ENCODE peak calls at places on chromosomes 13 and 19, in four cellular contexts. H is AG10803, G is left colon, M is cardiac muscle cell. S is an unnamed sample.

GRCh38 chr19:35249848-35250711 is 1.3 kb downstream of the LSR start:
- DNase-seq in H (no peak), G (no peak), M (no peak), S (no peak)

GRCh38 chr13:57704031-57704430 is 72.5 kb downstream of the PCDH17 start:
- DNase-seq in H (no peak), G (no peak), M (no peak), S (no peak)

GRCh38 chr13:107456431-107456830 is 758.9 kb downstream of the LIG4 start:
- DNase-seq in H (no peak), G (no peak), M (no peak), S (no peak)

GRCh38 chr13:94382520-94382919 is 97.0 kb downstream of the DCT start:
- DNase-seq in H (no peak), G (no peak), M (no peak), S (no peak)

GRCh38 chr19:288911-289310 is 2.3 kb downstream of the PLPP2 start:
- DNase-seq in H (no peak), G (no peak), M (no peak), S (no peak)

GRCh38 chr19:31350033-31350692 is 927 bp upstream of the TSHZ3 start:
- DNase-seq in H (peak), G (peak), M (peak), S (no peak)

GRCh38 chr13:77859450-77859849 is 59.2 kb downstream of the EDNRB start:
- DNase-seq in H (peak), G (no peak), M (peak), S (no peak)

GRCh38 chr13:21395953-21396352 is 63.1 kb downstream of the ZDHHC20 start:
- DNase-seq in H (no peak), G (no peak), M (no peak), S (no peak)

GRCh38 chr13:106522898-106523525 is 12.4 kb downstream of the EFNB2 start:
- DNase-seq in H (no peak), G (peak), M (no peak), S (no peak)

GRCh38 chr13:92896842-92897241 is 329.8 kb upstream of the GPC6 start:
- DNase-seq in H (peak), G (no peak), M (peak), S (peak)

GRCh38 chr13:48653074-48654054 is at the start of gene CYSLTR2:
- DNase-seq in H (peak), G (no peak), M (peak), S (no peak)

GRCh38 chr19:16573925-16574324 is 1.7 kb upstream of the SLC35E1 start:
- DNase-seq in H (no peak), G (no peak), M (no peak), S (no peak)

GRCh38 chr19:53823380-53824120 is 564 bp downstream of the NLRP12 start:
- DNase-seq in H (no peak), G (no peak), M (no peak), S (no peak)

GRCh38 chr13:59112375-59112774 is 1051.4 kb downstream of the DIAPH3 start:
- DNase-seq in H (peak), G (no peak), M (peak), S (no peak)

GRCh38 chr19:15368051-15368632 is 11.4 kb downstream of the AKAP8 start:
- DNase-seq in H (no peak), G (no peak), M (no peak), S (no peak)

GRCh38 chr13:76717092-76717491 is 169.1 kb downstream of the KCTD12 start:
- DNase-seq in H (peak), G (no peak), M (no peak), S (no peak)

GRCh38 chr13:75705395-75705794 is 69.3 kb downstream of the LMO7 start:
- DNase-seq in H (peak), G (no peak), M (peak), S (no peak)

GRCh38 chr13:97743946-97744345 is 209.5 kb upstream of the IPO5 start:
- DNase-seq in H (peak), G (no peak), M (peak), S (no peak)

GRCh38 chr13:36531746-36532486 is 99.6 kb downstream of the CCNA1 start:
- DNase-seq in H (peak), G (no peak), M (peak), S (no peak)

GRCh38 chr13:83950284-83950683 is 68.0 kb upstream of the SLITRK1 start:
- DNase-seq in H (no peak), G (no peak), M (no peak), S (no peak)

GRCh38 chr13:23715092-23715761 is 145.0 kb downstream of the TNFRSF19 start:
- DNase-seq in H (no peak), G (no peak), M (no peak), S (no peak)

GRCh38 chr13:20264271-20265018 is 32.3 kb upstream of the GJB6 start:
- DNase-seq in H (no peak), G (no peak), M (no peak), S (no peak)

GRCh38 chr19:33143897-33144405 is 12.0 kb downstream of the WDR88 start:
- DNase-seq in H (peak), G (peak), M (peak), S (peak)

GRCh38 chr13:79445968-79446645 is 34.8 kb upstream of the NDFIP2 start:
- DNase-seq in H (no peak), G (no peak), M (no peak), S (no peak)

GRCh38 chr19:47609885-47610545 is 1.1 kb downstream of the BICRA start:
- DNase-seq in H (peak), G (peak), M (peak), S (peak)

GRCh38 chr13:23699271-23699670 is 129.1 kb downstream of the TNFRSF19 start:
- DNase-seq in H (peak), G (no peak), M (peak), S (no peak)

GRCh38 chr19:34231439-34231838 is 22.9 kb upstream of the GARRE1 start:
- DNase-seq in H (no peak), G (no peak), M (no peak), S (no peak)

GRCh38 chr19:45922281-45922680 is 7.7 kb upstream of the NANOS2 start:
- DNase-seq in H (no peak), G (no peak), M (no peak), S (no peak)

GRCh38 chr13:114110091-114110829 is 22.2 kb downstream of the RASA3 start:
- DNase-seq in H (peak), G (peak), M (no peak), S (no peak)

GRCh38 chr13:49772828-49773227 is 19.7 kb downstream of the KPNA3 start:
- DNase-seq in H (no peak), G (no peak), M (no peak), S (no peak)